ENCODE peak calls at places on chromosomes 6 and 20, in seven cellular contexts. T, A, G, C, H, E and N are unnamed samples.

GRCh38 chr6:139153876-139154275 is 19.0 kb downstream of the HECA start:
- DNase-seq in E (no peak), H (no peak), G (no peak), C (no peak), T (peak), A (no peak), N (no peak)

GRCh38 chr20:22717466-22717865 is 133.1 kb upstream of the FOXA2 start:
- DNase-seq in T (no peak), G (peak), A (no peak), E (no peak), C (no peak), H (no peak), N (no peak)

GRCh38 chr20:37849169-37849568 is 53.8 kb upstream of the VSTM2L start:
- DNase-seq in C (no peak), G (no peak), T (no peak), A (no peak), E (no peak), H (no peak), N (no peak)

GRCh38 chr6:37359034-37359433 is 5.3 kb downstream of the RNF8 start:
- DNase-seq in H (no peak), G (no peak), T (no peak), E (no peak), A (no peak), C (no peak), N (no peak)

GRCh38 chr20:39855799-39856198 is 833.2 kb downstream of the MAFB start:
- DNase-seq in C (no peak), A (no peak), E (no peak), G (no peak), T (no peak), H (no peak), N (no peak)

GRCh38 chr6:14758421-14759043 is 487.3 kb upstream of the JARID2 start:
- DNase-seq in G (no peak), H (peak), E (no peak), C (no peak), T (no peak), A (peak), N (no peak)

GRCh38 chr20:33832113-33832853 is 21.1 kb downstream of the CHMP4B start:
- DNase-seq in G (no peak), H (peak), C (no peak), T (no peak), A (peak), E (no peak), N (no peak)

GRCh38 chr6:84422380-84422968 is 195.0 kb upstream of the CEP162 start:
- DNase-seq in A (peak), H (peak), T (peak), C (peak), G (peak), E (no peak), N (no peak)

GRCh38 chr6:79810153-79810806 is 137.1 kb downstream of the ELOVL4 start:
- DNase-seq in A (peak), H (peak), G (no peak), C (no peak), T (no peak), E (peak), N (no peak)

GRCh38 chr20:32115196-32115767 is 5.8 kb downstream of the TM9SF4 start:
- DNase-seq in G (no peak), A (no peak), C (no peak), E (no peak), T (no peak), H (no peak), N (no peak)

GRCh38 chr6:45681860-45682488 is 304.2 kb upstream of the SUPT3H start:
- DNase-seq in H (no peak), C (peak), E (no peak), A (no peak), G (no peak), T (no peak), N (no peak)

GRCh38 chr6:169859978-169860703 is 108.7 kb downstream of the ERMARD start:
- DNase-seq in E (no peak), A (no peak), G (peak), T (no peak), H (no peak), C (no peak), N (no peak)

GRCh38 chr20:16803965-16804792 is 56.0 kb downstream of the OTOR start:
- DNase-seq in C (peak), T (peak), A (peak), H (peak), G (no peak), E (peak), N (no peak)

GRCh38 chr6:22952076-22952475 is 382.7 kb downstream of the HDGFL1 start:
- DNase-seq in C (no peak), E (no peak), T (no peak), G (no peak), A (no peak), H (no peak), N (no peak)

GRCh38 chr6:21885532-21886089 is 292.1 kb downstream of the SOX4 start:
- DNase-seq in H (peak), T (peak), C (no peak), E (peak), A (peak), G (peak), N (peak)

GRCh38 chr6:138162104-138162946 is 586 bp downstream of the ARFGEF3 start:
- DNase-seq in H (peak), C (no peak), E (peak), T (no peak), A (peak), G (no peak), N (no peak)

GRCh38 chr6:85772641-85773040 is 130.0 kb upstream of the SYNCRIP start:
- DNase-seq in C (no peak), E (no peak), A (no peak), T (no peak), H (no peak), G (no peak), N (no peak)

GRCh38 chr6:90158945-90159344 is 137.7 kb downstream of the BACH2 start:
- DNase-seq in A (no peak), E (no peak), G (no peak), T (no peak), H (no peak), C (no peak), N (no peak)

GRCh38 chr6:2275207-2275891 is 29.9 kb upstream of the GMDS start:
- DNase-seq in G (no peak), T (no peak), E (no peak), C (no peak), A (no peak), H (no peak), N (no peak)

GRCh38 chr20:64280460-64280843 is 24.9 kb downstream of the PCMTD2 start:
- DNase-seq in E (no peak), T (no peak), G (no peak), C (no peak), H (no peak), A (no peak), N (no peak)

GRCh38 chr20:15380770-15381169 is 1043.4 kb upstream of the FLRT3 start:
- DNase-seq in E (no peak), C (no peak), H (no peak), T (no peak), G (no peak), A (no peak), N (no peak)

GRCh38 chr6:152129606-152130249 is 322.2 kb downstream of the ESR1 start:
- DNase-seq in T (no peak), A (no peak), C (no peak), H (no peak), G (no peak), E (no peak), N (no peak)

GRCh38 chr6:11798538-11798937 is 19.9 kb upstream of the ADTRP start:
- DNase-seq in T (no peak), A (no peak), G (no peak), E (no peak), C (no peak), H (no peak), N (no peak)

GRCh38 chr20:50690979-50691584 is at the start of gene RIPOR3:
- DNase-seq in C (no peak), T (no peak), H (no peak), E (no peak), G (no peak), A (peak), N (no peak)

GRCh38 chr20:35833271-35833670 is 61.5 kb downstream of the PHF20 start:
- DNase-seq in A (no peak), H (no peak), G (no peak), C (no peak), T (no peak), E (no peak), N (no peak)

GRCh38 chr20:43722153-43722505 is 4.7 kb downstream of the GTSF1L start:
- DNase-seq in H (no peak), C (no peak), E (no peak), G (no peak), A (no peak), T (no peak), N (no peak)

GRCh38 chr6:8556370-8557018 is 121.1 kb upstream of the SLC35B3 start:
- DNase-seq in E (peak), A (no peak), H (peak), G (no peak), C (no peak), T (peak), N (no peak)

GRCh38 chr6:114471450-114471849 is 128.6 kb upstream of the HS3ST5 start:
- DNase-seq in E (no peak), C (no peak), H (no peak), A (no peak), T (no peak), G (no peak), N (no peak)

GRCh38 chr6:30741789-30742315 is 635 bp downstream of the FLOT1 start:
- DNase-seq in G (no peak), H (peak), T (no peak), E (no peak), A (no peak), C (peak), N (no peak)

GRCh38 chr6:27250955-27251671 is 3.6 kb downstream of the PRSS16 start:
- DNase-seq in A (peak), G (no peak), T (no peak), C (peak), H (peak), E (peak), N (no peak)

GRCh38 chr20:59387891-59388290 is 87.5 kb downstream of the EDN3 start:
- DNase-seq in C (no peak), E (no peak), T (no peak), A (no peak), G (no peak), H (no peak), N (no peak)

GRCh38 chr6:36848658-36849441 is 9.6 kb upstream of the CPNE5 start:
- DNase-seq in G (no peak), H (peak), C (no peak), T (no peak), A (peak), E (no peak), N (no peak)

GRCh38 chr6:89777455-89777854 is 42.1 kb downstream of the MDN1 start:
- DNase-seq in E (no peak), G (no peak), T (no peak), H (no peak), A (no peak), C (no peak), N (no peak)

GRCh38 chr6:35259194-35259945 is at the start of gene ZNF76:
- DNase-seq in T (peak), E (peak), C (peak), A (peak), H (peak), G (peak), N (peak)

GRCh38 chr6:111483736-111484654 is 977 bp upstream of the REV3L start:
- DNase-seq in T (peak), H (peak), E (peak), C (peak), G (peak), A (peak), N (peak)

GRCh38 chr6:47932575-47932974 is 150.7 kb downstream of the OPN5 start:
- DNase-seq in E (no peak), G (no peak), H (no peak), C (no peak), T (no peak), A (no peak), N (no peak)

GRCh38 chr6:56729719-56730118 is 87.0 kb upstream of the DST start:
- DNase-seq in T (peak), H (no peak), C (no peak), A (no peak), G (no peak), E (no peak), N (peak)